ENCODE peak calls at places on chromosome 21, in ten cellular contexts. I is lower lobe of right lung; L is mesenchymal stem cell; Z is left ventricle myocardium inferior; X is keratinocyte; D is CD8-positive, alpha-beta T cell; J is mesendoderm; V is small intestine; N is astrocyte; T is astrocyte of the spinal cord. A is an unnamed sample.

GRCh38 chr21:18356801-18357200 is 46.8 kb downstream of the TMPRSS15 start:
- DNase-seq in I (no peak), L (no peak), Z (no peak), X (no peak), D (no peak), J (no peak), V (no peak), N (no peak), T (no peak), A (no peak)

GRCh38 chr21:34112316-34113033 is 39.1 kb downstream of the MRPS6 start:
- DNase-seq in I (no peak), L (no peak), Z (no peak), X (no peak), D (no peak), J (no peak), V (no peak), N (peak), T (no peak), A (no peak)

GRCh38 chr21:33258475-33258874 is 7.7 kb upstream of the IL10RB start:
- DNase-seq in I (no peak), L (no peak), Z (no peak), X (no peak), D (no peak), J (no peak), V (peak), N (no peak), T (no peak), A (no peak)

GRCh38 chr21:36735724-36736310 is 36.9 kb downstream of the SIM2 start:
- DNase-seq in I (no peak), L (no peak), Z (no peak), X (no peak), D (no peak), J (peak), V (no peak), N (no peak), T (no peak), A (no peak)

GRCh38 chr21:33078907-33079582 is 9.1 kb downstream of the OLIG1 start:
- DNase-seq in I (no peak), L (peak), Z (no peak), X (no peak), D (no peak), J (peak), V (no peak), N (peak), T (peak), A (no peak)

GRCh38 chr21:16418663-16419062 is 688.9 kb downstream of the USP25 start:
- DNase-seq in I (no peak), L (no peak), Z (no peak), X (no peak), D (no peak), J (no peak), V (no peak), N (peak), T (no peak), A (no peak)

GRCh38 chr21:20783611-20784010 is 214.6 kb upstream of the NCAM2 start:
- DNase-seq in I (no peak), L (no peak), Z (no peak), X (no peak), D (no peak), J (no peak), V (no peak), N (no peak), T (no peak), A (no peak)

GRCh38 chr21:37346841-37347430 is 19.6 kb upstream of the DYRK1A start:
- DNase-seq in I (no peak), L (no peak), Z (no peak), X (no peak), D (no peak), J (no peak), V (no peak), N (no peak), T (no peak), A (no peak)

GRCh38 chr21:17660862-17661261 is 48.2 kb upstream of the BTG3 start:
- DNase-seq in I (peak), L (no peak), Z (no peak), X (no peak), D (no peak), J (no peak), V (peak), N (no peak), T (no peak), A (no peak)

GRCh38 chr21:33539612-33540011 is 2.3 kb downstream of the GART start:
- DNase-seq in I (no peak), L (no peak), Z (no peak), X (no peak), D (no peak), J (no peak), V (no peak), N (no peak), T (no peak), A (no peak)

GRCh38 chr21:20330652-20331051 is 667.6 kb upstream of the NCAM2 start:
- DNase-seq in I (no peak), L (no peak), Z (no peak), X (no peak), D (no peak), J (no peak), V (no peak), N (no peak), T (no peak), A (no peak)

GRCh38 chr21:37550618-37551405 is 184.2 kb downstream of the DYRK1A start:
- DNase-seq in I (no peak), L (no peak), Z (no peak), X (no peak), D (no peak), J (no peak), V (no peak), N (no peak), T (no peak), A (no peak)

GRCh38 chr21:44911066-44911383 is 9.7 kb downstream of the ITGB2 start:
- DNase-seq in I (no peak), L (no peak), Z (no peak), X (no peak), D (no peak), J (no peak), V (no peak), N (no peak), T (no peak), A (no peak)

GRCh38 chr21:44908496-44908895 is 12.2 kb downstream of the ITGB2 start:
- DNase-seq in I (no peak), L (no peak), Z (no peak), X (no peak), D (no peak), J (no peak), V (no peak), N (no peak), T (no peak), A (no peak)

GRCh38 chr21:44910229-44911065 is 10.3 kb downstream of the ITGB2 start:
- DNase-seq in I (no peak), L (no peak), Z (no peak), X (no peak), D (no peak), J (no peak), V (no peak), N (no peak), T (no peak), A (no peak)

GRCh38 chr21:44908908-44909307 is 11.8 kb downstream of the ITGB2 start:
- DNase-seq in I (no peak), L (no peak), Z (no peak), X (no peak), D (no peak), J (no peak), V (no peak), N (no peak), T (no peak), A (no peak)

DNA sequence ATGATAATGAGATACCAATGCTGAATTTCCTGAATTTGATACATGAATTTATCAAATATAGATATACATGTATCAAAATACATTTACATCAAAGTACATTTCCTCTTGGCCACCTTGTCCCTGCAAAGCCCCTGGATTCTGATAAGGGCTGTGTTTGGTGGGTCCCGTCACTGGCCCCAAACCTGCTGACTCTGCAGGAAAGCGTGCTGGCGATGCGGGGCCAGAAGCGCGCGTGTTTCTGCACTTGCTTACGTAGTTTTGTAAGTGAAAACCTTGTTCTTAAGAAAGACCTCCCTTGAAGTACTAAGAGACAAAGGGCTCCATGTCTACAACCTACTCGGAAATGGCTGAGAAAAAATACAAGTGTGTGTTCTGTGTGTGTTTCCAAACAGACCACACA is 11.0 kb downstream of the ITGB2 start:
- DNase-seq in I (no peak), L (no peak), Z (no peak), X (no peak), D (no peak), J (no peak), V (no peak), N (no peak), T (no peak), A (no peak)
- H3K4me3 ChIP-seq in I (no peak), L (no peak), Z (no peak), X (no peak), D (no peak), J (no peak), V (no peak), N (no peak), T (no peak), A (no peak)

GRCh38 chr21:40841524-40842196 is 5.3 kb downstream of the DSCAM start:
- DNase-seq in I (peak), L (no peak), Z (peak), X (no peak), D (no peak), J (peak), V (peak), N (peak), T (peak), A (peak)

GRCh38 chr21:40844935-40845334 is 2.0 kb downstream of the DSCAM start:
- DNase-seq in I (no peak), L (no peak), Z (no peak), X (peak), D (no peak), J (no peak), V (no peak), N (no peak), T (no peak), A (no peak)

GRCh38 chr21:40839551-40839950 is 7.4 kb downstream of the DSCAM start:
- DNase-seq in I (no peak), L (no peak), Z (no peak), X (no peak), D (no peak), J (no peak), V (no peak), N (peak), T (no peak), A (no peak)

GRCh38 chr21:40840441-40840840 is 6.5 kb downstream of the DSCAM start:
- DNase-seq in I (no peak), L (no peak), Z (no peak), X (no peak), D (no peak), J (no peak), V (no peak), N (peak), T (no peak), A (no peak)

DNA sequence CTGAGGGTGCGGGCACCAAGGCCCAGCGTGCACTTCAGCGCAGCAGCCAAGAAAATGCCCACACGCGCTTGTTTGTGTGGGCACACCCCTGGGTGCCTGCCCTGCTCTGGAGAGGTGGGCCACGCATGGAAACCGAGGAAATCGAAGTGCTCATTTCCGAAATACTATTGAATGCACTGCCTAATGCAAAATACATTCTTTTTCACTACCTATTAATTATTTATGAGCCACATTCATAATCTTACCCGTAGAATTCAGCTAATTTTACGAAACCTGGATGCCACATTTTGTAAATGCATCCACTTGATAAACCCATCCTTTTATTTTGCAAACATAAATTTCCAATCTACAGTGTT is 4.8 kb downstream of the DSCAM start:
- DNase-seq in I (no peak), L (no peak), Z (no peak), X (no peak), D (no peak), J (no peak), V (no peak), N (no peak), T (no peak), A (no peak)
- H3K4me3 ChIP-seq in I (no peak), L (no peak), Z (peak), X (no peak), D (no peak), J (no peak), V (no peak), N (peak), T (no peak), A (no peak)

GRCh38 chr21:42923553-42924432 is 1.6 kb downstream of the ERVH48-1 start:
- DNase-seq in I (peak), L (peak), Z (peak), X (peak), D (peak), J (peak), V (peak), N (peak), T (peak), A (peak)

GRCh38 chr21:42925114-42925907 is at the start of gene ERVH48-1:
- DNase-seq in I (no peak), L (peak), Z (no peak), X (no peak), D (no peak), J (peak), V (no peak), N (no peak), T (no peak), A (no peak)

GRCh38 chr21:42921912-42922311 is 3.5 kb downstream of the ERVH48-1 start:
- DNase-seq in I (no peak), L (no peak), Z (no peak), X (no peak), D (no peak), J (no peak), V (no peak), N (no peak), T (no peak), A (no peak)

GRCh38 chr21:42922918-42923317 is 2.5 kb downstream of the ERVH48-1 start:
- DNase-seq in I (no peak), L (no peak), Z (no peak), X (no peak), D (no peak), J (no peak), V (no peak), N (no peak), T (no peak), A (no peak)

GRCh38 chr21:42924433-42924751 is 1.0 kb downstream of the ERVH48-1 start:
- DNase-seq in I (no peak), L (no peak), Z (no peak), X (no peak), D (no peak), J (no peak), V (no peak), N (no peak), T (no peak), A (no peak)
- H3K4me3 ChIP-seq in I (no peak), L (no peak), Z (no peak), X (no peak), D (no peak), J (no peak), V (no peak), N (no peak), T (no peak), A (no peak)

DNA sequence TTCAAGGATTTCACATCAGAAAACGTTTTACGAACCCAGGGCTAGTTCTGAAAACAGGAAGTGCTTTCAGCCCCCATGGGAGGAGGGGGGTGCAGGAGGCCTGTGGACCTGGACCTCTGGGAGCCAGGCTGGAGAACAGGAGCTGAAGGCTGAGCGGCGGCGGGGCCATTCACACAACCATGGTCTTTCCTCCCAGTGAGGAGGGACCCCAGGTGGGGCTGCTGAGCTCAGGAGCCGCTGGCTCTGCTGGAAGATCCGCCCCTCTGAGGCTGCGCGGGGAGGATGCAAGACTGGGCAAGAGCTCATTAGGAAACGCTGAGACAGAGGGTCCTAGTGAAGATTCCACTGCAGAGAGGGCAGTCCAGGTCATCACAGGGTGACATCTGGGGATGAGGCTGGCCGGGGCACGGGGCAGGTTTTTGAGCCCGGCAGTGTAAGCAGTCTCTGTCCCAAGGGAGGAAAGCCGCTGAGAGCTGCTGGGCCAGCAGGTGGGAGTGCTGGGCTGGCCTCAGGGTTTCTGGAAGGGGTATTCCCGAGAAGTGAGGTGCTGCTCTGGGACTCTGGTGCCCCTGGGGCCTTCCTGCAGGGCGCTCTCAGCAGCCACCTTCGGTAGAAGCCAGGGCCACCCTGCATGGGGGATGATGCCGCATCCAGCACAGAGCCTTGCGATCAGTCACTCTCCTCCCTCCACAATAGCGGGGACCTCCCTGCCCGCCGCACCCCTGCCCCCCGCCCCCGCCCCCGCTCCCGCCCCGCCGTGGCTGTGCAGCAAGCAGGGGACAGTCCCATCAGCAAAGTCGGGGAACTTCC is 7.5 kb downstream of the MX2 start:
- DNase-seq in I (peak), L (peak), Z (peak), X (no peak), D (no peak), J (peak), V (no peak), N (no peak), T (no peak), A (no peak)
- H3K4me3 ChIP-seq in I (peak), L (no peak), Z (peak), X (no peak), D (peak), J (peak), V (no peak), N (no peak), T (no peak), A (no peak)

GRCh38 chr21:46298083-46298412 is 11.9 kb downstream of the YBEY start:
- DNase-seq in I (peak), L (no peak), Z (no peak), X (no peak), D (no peak), J (no peak), V (no peak), N (no peak), T (no peak), A (no peak)
- H3K4me3 ChIP-seq in I (peak), L (no peak), Z (peak), X (no peak), D (peak), J (no peak), V (no peak), N (peak), T (peak), A (peak)

GRCh38 chr21:35203093-35204021 is 154.3 kb upstream of the RUNX1 start:
- DNase-seq in I (no peak), L (peak), Z (no peak), X (no peak), D (no peak), J (no peak), V (no peak), N (peak), T (peak), A (no peak)

GRCh38 chr21:35204125-35204524 is 155.0 kb upstream of the RUNX1 start:
- DNase-seq in I (no peak), L (no peak), Z (no peak), X (no peak), D (no peak), J (no peak), V (no peak), N (peak), T (peak), A (no peak)

GRCh38 chr21:35207322-35207721 is 158.2 kb upstream of the RUNX1 start:
- DNase-seq in I (no peak), L (no peak), Z (no peak), X (no peak), D (no peak), J (no peak), V (no peak), N (no peak), T (no peak), A (no peak)

GRCh38 chr21:35206141-35207125 is 157.3 kb upstream of the RUNX1 start:
- DNase-seq in I (no peak), L (no peak), Z (no peak), X (peak), D (no peak), J (peak), V (no peak), N (no peak), T (no peak), A (no peak)

DNA sequence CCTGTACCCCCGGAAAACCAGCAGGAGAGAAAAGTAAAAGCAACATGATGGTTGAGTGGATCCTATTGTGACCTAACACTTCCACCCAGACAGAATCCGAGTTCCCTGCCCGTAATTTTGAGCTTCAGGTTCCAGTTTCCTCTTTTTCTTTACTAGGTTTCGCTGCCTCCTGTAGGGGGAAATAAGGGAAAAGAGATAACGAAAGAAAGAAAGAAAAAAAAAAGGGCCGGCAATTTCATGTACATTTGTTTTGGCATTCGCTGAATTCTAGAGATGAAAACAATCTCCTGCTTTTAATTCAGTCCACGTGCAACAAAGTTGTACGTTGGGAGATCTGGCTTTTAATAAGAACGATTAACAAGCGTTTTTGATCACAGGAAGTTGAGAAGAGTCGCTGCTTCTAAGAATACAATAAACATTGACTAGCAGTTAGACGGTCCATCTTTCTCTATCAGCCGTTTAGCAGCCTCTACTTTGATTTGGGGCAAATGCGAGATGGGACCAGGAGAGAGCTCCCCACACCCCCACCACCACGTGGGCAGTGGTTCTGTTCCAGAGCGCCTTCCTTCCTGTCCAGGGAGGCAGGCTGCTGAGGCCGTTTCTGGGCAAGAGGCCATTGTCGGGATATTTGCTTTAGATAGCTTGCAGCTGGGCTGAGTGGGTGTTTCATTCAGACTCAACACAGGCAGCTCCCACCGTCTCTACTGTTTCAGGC is 155.9 kb upstream of the RUNX1 start:
- DNase-seq in I (peak), L (no peak), Z (peak), X (no peak), D (no peak), J (peak), V (no peak), N (peak), T (peak), A (no peak)
- H3K4me3 ChIP-seq in I (peak), L (no peak), Z (peak), X (no peak), D (peak), J (no peak), V (no peak), N (no peak), T (no peak), A (no peak)

GRCh38 chr21:43921602-43921978 is 56.6 kb downstream of the AGPAT3 start:
- DNase-seq in I (no peak), L (no peak), Z (peak), X (no peak), D (no peak), J (no peak), V (no peak), N (no peak), T (no peak), A (no peak)
- H3K4me3 ChIP-seq in I (no peak), L (no peak), Z (no peak), X (no peak), D (peak), J (no peak), V (no peak), N (no peak), T (no peak), A (no peak)

DNA sequence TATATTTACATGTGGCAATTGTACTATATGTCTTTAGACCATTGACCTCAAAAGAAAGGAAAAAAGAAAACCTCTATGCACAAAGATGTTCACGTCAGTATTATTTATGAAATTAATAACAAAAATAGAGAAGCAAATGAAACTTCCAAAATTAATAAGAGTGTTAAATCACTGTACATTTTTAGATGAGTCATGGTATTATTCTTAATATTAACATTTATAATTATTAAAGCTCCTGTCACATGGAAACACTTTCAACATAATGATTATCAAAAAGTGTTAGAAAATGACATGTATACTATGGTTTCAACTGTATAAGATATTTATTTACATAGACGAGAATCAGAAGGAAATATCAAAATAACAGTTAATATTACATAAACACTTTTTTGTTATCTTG is 324.9 kb upstream of the RUNX1 start:
- DNase-seq in I (no peak), L (no peak), Z (no peak), X (no peak), D (no peak), J (no peak), V (no peak), N (no peak), T (no peak), A (no peak)
- H3K4me3 ChIP-seq in I (no peak), L (no peak), Z (no peak), X (no peak), D (no peak), J (no peak), V (no peak), N (no peak), T (no peak), A (no peak)